ENCODE peak calls at places on chromosomes 13 and 19, in seven cellular contexts. W, I, V, F, O, B and A are unnamed samples.
A peak's percentile ranks its signal among the peaks of the same experiment; 100 is the strongest.

GRCh38 chr19:55654833-55655647 is at the start of gene U2AF2:
- DNase-seq in V (peak; percentile 94), B (peak; percentile 97), W (peak; percentile 94), I (peak; percentile 89), O (peak; percentile 93), F (peak; percentile 79), A (peak; percentile 94)

GRCh38 chr13:77584111-77584510 is 48.6 kb downstream of the SCEL start:
- DNase-seq in W (no peak), F (no peak), O (no peak), I (no peak), B (no peak), V (no peak), A (no peak)

GRCh38 chr13:74210693-74211393 is 76.6 kb upstream of the KLF12 start:
- DNase-seq in O (peak; percentile 65), W (peak; percentile 24), B (no peak), I (peak; percentile 98), V (no peak), F (peak; percentile 32), A (no peak)

GRCh38 chr19:51034704-51035103 is at the start of gene KLK12:
- DNase-seq in F (no peak), I (no peak), O (no peak), W (no peak), B (no peak), V (no peak), A (no peak)

GRCh38 chr19:42872608-42873007 is 6.9 kb downstream of the PSG1 start:
- DNase-seq in O (no peak), F (no peak), V (no peak), W (no peak), B (no peak), I (no peak), A (no peak)

GRCh38 chr19:12478234-12478941 is 6.2 kb downstream of the ZNF709 start:
- DNase-seq in B (no peak), O (no peak), I (no peak), W (no peak), V (no peak), F (no peak), A (no peak)

GRCh38 chr13:51549050-51549449 is 35.2 kb upstream of the WDFY2 start:
- DNase-seq in I (no peak), F (no peak), V (peak; percentile 24), B (no peak), W (no peak), O (no peak), A (no peak)

GRCh38 chr19:16726916-16727315 is 7.3 kb downstream of the NWD1 start:
- DNase-seq in W (no peak), V (no peak), I (no peak), O (no peak), B (no peak), F (no peak), A (no peak)

GRCh38 chr19:9913237-9914000 is 22.9 kb downstream of the OLFM2 start:
- DNase-seq in O (no peak), I (no peak), B (no peak), W (no peak), F (no peak), V (peak; percentile 17), A (no peak)

GRCh38 chr19:33740811-33741396 is 55.8 kb upstream of the KCTD15 start:
- DNase-seq in B (no peak), W (no peak), V (peak; percentile 12), F (no peak), I (peak; percentile 38), O (no peak), A (no peak)

GRCh38 chr13:79907527-79907926 is 426.6 kb downstream of the NDFIP2 start:
- DNase-seq in B (no peak), O (no peak), V (no peak), I (no peak), W (no peak), F (no peak), A (no peak)

GRCh38 chr13:32951580-32951979 is 64.6 kb upstream of the KL start:
- DNase-seq in O (no peak), I (no peak), W (no peak), F (no peak), V (no peak), B (no peak), A (no peak)

GRCh38 chr13:97437729-97438128 is 3.8 kb downstream of the RAP2A start:
- DNase-seq in B (no peak), O (no peak), F (no peak), V (no peak), W (no peak), I (no peak), A (no peak)

GRCh38 chr19:38740932-38741331 is 3.3 kb downstream of the CAPN12 start:
- DNase-seq in I (no peak), V (no peak), W (no peak), B (no peak), O (no peak), F (no peak), A (no peak)

GRCh38 chr13:36998624-36999041 is 507 bp downstream of the ALG5 start:
- DNase-seq in O (peak; percentile 27), I (no peak), V (peak; percentile 13), W (no peak), B (peak; percentile 4), F (no peak), A (peak; percentile 19)

GRCh38 chr13:64755961-64756360 is 2474.2 kb downstream of the PCDH9 start:
- DNase-seq in F (no peak), V (no peak), B (no peak), I (no peak), W (no peak), O (no peak), A (no peak)

GRCh38 chr13:110560606-110561334 is 752 bp downstream of the RAB20 start:
- DNase-seq in I (no peak), F (no peak), B (no peak), O (no peak), W (no peak), V (peak; percentile 68), A (no peak)
- H3K27ac ChIP-seq in I (peak overlapping the region; percentile 22), F (peak overlapping the region; percentile 90), B (peak overlapping the region; percentile 41), O (peak overlapping the region; percentile 99), W (peak overlapping the region; percentile 84), V (peak overlapping the region; percentile 95), A (peak overlapping the region; percentile 74)

DNA sequence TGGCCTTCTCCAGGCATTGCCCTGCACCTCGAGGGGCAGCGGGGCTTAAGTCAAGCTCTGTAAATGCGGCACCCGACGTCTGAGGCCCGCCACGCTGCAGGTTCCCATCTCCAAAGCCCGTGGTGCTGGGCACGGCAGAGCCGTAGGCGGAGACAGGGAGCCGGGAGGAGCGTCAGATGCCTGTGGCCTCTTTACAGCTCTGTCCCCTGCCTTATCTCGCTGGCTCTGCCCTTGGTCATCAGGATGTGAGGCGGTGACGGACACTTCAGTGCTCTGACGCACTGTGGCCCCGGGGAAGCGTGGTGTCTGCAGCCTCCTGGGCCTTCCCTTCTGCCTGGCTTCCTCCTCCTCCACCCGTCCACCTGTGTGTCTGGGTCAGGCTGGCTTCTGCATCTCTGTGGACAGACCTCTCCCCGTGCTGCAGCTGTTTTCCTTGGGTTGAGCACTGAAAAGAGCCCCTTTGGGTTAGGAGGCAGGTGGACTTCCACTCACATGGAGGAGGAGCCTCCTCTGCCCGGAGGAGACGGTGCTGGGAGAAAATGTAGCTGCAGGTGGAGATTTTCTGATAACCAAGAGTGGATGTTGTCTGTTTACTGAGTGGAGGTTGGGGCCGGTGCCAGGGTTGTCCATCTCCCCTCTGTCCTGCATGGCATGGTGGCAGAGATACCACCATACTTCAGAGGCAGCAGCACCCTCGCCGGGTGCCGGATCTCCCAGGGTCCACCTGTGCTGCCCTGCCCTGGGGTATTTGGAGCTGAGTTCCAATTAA is 14.6 kb downstream of the MCF2L start:
- DNase-seq in W (no peak), B (no peak), F (no peak), V (no peak), O (no peak), I (no peak), A (no peak)
- H3K27ac ChIP-seq in W (peak overlapping the region; percentile 75), B (no peak overlapping the region), F (no peak overlapping the region), V (no peak overlapping the region), O (no peak overlapping the region), I (no peak overlapping the region), A (no peak overlapping the region)

DNA sequence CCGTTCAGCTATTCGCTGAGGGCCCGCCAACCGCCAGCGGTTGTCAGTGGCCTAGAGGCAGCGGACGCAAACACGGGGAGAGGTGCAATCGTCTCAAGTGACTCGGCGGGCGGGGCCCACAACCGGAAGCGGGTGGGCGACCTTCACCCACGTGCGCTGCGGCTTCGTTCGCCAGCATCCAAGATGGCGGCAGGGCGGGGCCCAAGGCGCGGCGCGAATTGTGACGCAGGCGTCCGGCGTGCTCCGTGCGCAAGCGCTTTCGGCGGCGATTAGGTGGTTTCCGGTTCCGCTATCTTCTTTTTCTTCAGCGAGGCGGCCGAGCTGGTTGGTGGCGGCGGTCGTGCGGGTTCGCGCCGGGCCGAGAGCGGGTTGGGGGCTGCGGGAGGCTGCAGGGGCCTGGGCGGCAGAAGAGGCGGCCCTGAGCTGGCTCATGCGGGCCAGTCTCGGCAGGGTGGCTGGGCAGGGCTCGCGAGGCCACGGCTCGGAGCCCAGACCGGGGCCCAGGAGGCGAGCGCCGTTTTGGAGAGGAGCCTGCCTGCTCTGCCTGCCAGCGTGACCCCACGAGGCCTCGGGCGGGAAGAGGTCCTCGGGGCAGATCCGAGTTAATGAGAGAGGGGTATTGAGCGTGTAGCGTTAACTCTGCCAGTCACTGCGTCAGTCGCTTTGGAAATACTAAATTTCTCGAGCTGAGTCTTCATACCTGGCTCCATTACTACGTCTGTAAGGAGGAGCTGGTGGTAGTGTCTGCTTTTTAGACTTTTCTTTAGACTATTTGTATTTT is at the start of gene UBA52:
- DNase-seq in V (peak; percentile 97), B (peak; percentile 98), W (peak; percentile 98), F (peak; percentile 93), O (peak; percentile 98), I (peak; percentile 96), A (peak; percentile 99)
- H3K27ac ChIP-seq in V (peak within 1 kb of the TSS; percentile 69), B (peak within 1 kb of the TSS; percentile 94), W (peak within 1 kb of the TSS; percentile 94), F (peak within 1 kb of the TSS; percentile 89), O (peak within 1 kb of the TSS; percentile 86), I (peak within 1 kb of the TSS; percentile 65), A (peak within 1 kb of the TSS; percentile 94)

GRCh38 chr19:8612807-8613171 is 2.3 kb upstream of the ADAMTS10 start:
- DNase-seq in V (no peak), O (no peak), F (no peak), W (no peak), B (no peak), I (no peak), A (no peak)

GRCh38 chr19:8610041-8610927 is at the start of gene ADAMTS10:
- DNase-seq in I (peak; percentile 43), O (peak; percentile 50), F (no peak), B (peak; percentile 34), V (no peak), W (no peak), A (peak; percentile 47)

GRCh38 chr19:8610928-8611284 is 391 bp upstream of the ADAMTS10 start:
- DNase-seq in I (no peak), B (no peak), W (no peak), O (no peak), V (no peak), F (no peak), A (no peak)

GRCh38 chr19:8611391-8611883 is 922 bp upstream of the ADAMTS10 start:
- DNase-seq in O (peak; percentile 45), B (no peak), W (no peak), V (no peak), F (no peak), I (no peak), A (peak; percentile 48)

GRCh38 chr19:8611890-8612806 is 1.6 kb upstream of the ADAMTS10 start:
- DNase-seq in W (peak; percentile 55), I (peak; percentile 66), B (no peak), F (peak; percentile 63), O (peak; percentile 85), V (no peak), A (peak; percentile 85)
- H3K27ac ChIP-seq in W (peak overlapping the region; percentile 23), I (no peak overlapping the region), B (peak overlapping the region; percentile 41), F (peak overlapping the region; percentile 76), O (peak overlapping the region; percentile 87), V (no peak overlapping the region), A (no peak overlapping the region)

GRCh38 chr13:46129124-46129523 is 24.3 kb upstream of the CPB2 start:
- DNase-seq in B (no peak), O (no peak), V (no peak), I (no peak), W (no peak), F (no peak), A (no peak)
- H3K27ac ChIP-seq in B (no peak overlapping the region), O (no peak overlapping the region), V (no peak overlapping the region), I (no peak overlapping the region), W (no peak overlapping the region), F (no peak overlapping the region), A (no peak overlapping the region)